ENCODE peak calls at places on chromosomes 12 and 14, in four cellular contexts. E is adrenal gland, B is M059J, H is ELR. V is an unnamed sample.

GRCh38 chr12:117986705-117987469 is 18.1 kb upstream of the KSR2 start:
- DNase-seq in E (no peak), B (peak), H (peak), V (no peak)

GRCh38 chr12:124032265-124032886 is 59.4 kb downstream of the ZNF664 start:
- DNase-seq in E (peak), B (peak), H (peak), V (no peak)

GRCh38 chr12:95259368-95259767 is 41.8 kb downstream of the VEZT start:
- DNase-seq in E (no peak), B (no peak), H (no peak), V (no peak)

GRCh38 chr14:55071051-55071450 is 19.6 kb downstream of the MAPK1IP1L start:
- DNase-seq in E (no peak), B (peak), H (peak), V (no peak)

GRCh38 chr14:36570065-36570464 is 12.3 kb downstream of the NKX2-8 start:
- DNase-seq in E (no peak), B (no peak), H (no peak), V (no peak)

GRCh38 chr14:89720076-89720687 is 234.3 kb downstream of the EFCAB11 start:
- DNase-seq in E (no peak), B (no peak), H (no peak), V (no peak)

GRCh38 chr12:123720141-123720814 is 8.1 kb downstream of the ATP6V0A2 start:
- DNase-seq in E (no peak), B (no peak), H (no peak), V (no peak)

GRCh38 chr12:74890237-74890599 is 319.4 kb downstream of the KCNC2 start:
- DNase-seq in E (peak), B (peak), H (peak), V (no peak)

GRCh38 chr12:71732357-71732712 is 22.3 kb upstream of the RAB21 start:
- DNase-seq in E (no peak), B (no peak), H (no peak), V (no peak)

GRCh38 chr12:44158746-44159145 is 322.9 kb downstream of the TMEM117 start:
- DNase-seq in E (no peak), B (no peak), H (no peak), V (no peak)

GRCh38 chr12:116266220-116266619 is 11.3 kb downstream of the MED13L start:
- DNase-seq in E (no peak), B (peak), H (peak), V (no peak)

GRCh38 chr12:102681309-102681708 is 200.9 kb upstream of the IGF1 start:
- DNase-seq in E (no peak), B (no peak), H (no peak), V (no peak)

GRCh38 chr12:52195065-52195730 is 3.4 kb upstream of the KRT80 start:
- DNase-seq in E (no peak), B (peak), H (no peak), V (no peak)